ENCODE peak calls at places on chromosomes 3 and 15, in five cellular contexts. C is heart right ventricle, L is activated B cell treated with CpG ODN at 0.5 μM for 24 hours, Q is fibroblast of lung, W is mesothelial cell of epicardium. H is an unnamed sample.

GRCh38 chr3:174495928-174496327 is 363.2 kb upstream of the NAALADL2 start:
- DNase-seq in Q (peak), C (no peak), L (no peak), W (no peak), H (no peak)

GRCh38 chr15:27499191-27499590 is 528.2 kb downstream of the GABRG3 start:
- DNase-seq in W (no peak), L (no peak), Q (no peak), C (no peak), H (no peak)

GRCh38 chr3:128378631-128379347 is 87.9 kb downstream of the DNAJB8 start:
- DNase-seq in L (no peak), Q (peak), C (peak), W (no peak), H (no peak)

GRCh38 chr3:188940213-188940914 is 231.4 kb upstream of the TPRG1 start:
- DNase-seq in Q (peak), W (no peak), C (no peak), L (no peak), H (no peak)

GRCh38 chr15:56824174-56824573 is 90.9 kb upstream of the ZNF280D start:
- DNase-seq in Q (peak), W (no peak), C (no peak), L (no peak), H (no peak)

GRCh38 chr3:52896613-52897012 is 735 bp downstream of the STIMATE start:
- DNase-seq in Q (no peak), L (no peak), W (no peak), C (no peak), H (no peak)

GRCh38 chr3:45124379-45124778 is 21.8 kb downstream of the CDCP1 start:
- DNase-seq in Q (peak), W (no peak), C (no peak), L (no peak), H (no peak)

GRCh38 chr3:17801131-17801530 is 58.7 kb upstream of the TBC1D5 start:
- DNase-seq in W (no peak), L (no peak), C (no peak), Q (no peak), H (no peak)

GRCh38 chr3:75176886-75177285 is 487.2 kb upstream of the FRG2C start:
- DNase-seq in L (no peak), C (no peak), W (no peak), Q (no peak), H (no peak)

DNA sequence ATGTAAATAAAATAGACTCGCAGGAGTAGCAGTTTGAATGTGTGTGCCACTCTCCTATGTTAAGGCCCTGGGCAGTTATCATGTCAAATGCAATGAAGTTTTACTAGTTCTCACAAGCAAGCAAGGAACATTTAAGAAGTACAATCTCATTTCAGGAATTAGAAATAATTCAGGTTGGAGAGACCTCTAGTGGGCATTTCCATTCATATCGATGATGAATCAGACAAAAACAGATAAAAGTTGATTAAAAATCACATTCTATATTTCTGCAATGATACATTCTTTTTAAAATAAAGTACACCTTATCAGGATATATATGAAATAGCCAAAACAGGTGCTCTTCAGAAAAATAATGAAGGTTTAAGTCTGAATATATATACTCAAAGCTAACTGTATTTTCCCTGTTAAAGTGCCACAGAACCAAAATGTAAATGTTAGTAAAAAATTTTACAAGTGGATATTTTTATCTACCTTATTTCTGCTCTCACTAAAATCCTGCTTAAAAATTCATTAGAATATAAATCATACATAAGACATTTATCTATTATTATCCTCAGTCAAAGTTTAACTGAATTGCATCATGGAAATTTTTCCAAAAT is 492.4 kb upstream of the FRG2C start:
- DNase-seq in Q (peak), C (no peak), L (no peak), W (no peak), H (no peak)
- TF ChIP-seq CTCF in Q (peak), C (peak), L (no peak), W (peak), H (no peak)

GRCh38 chr15:22871481-22872076 is 33.1 kb downstream of the NIPA2 start:
- DNase-seq in L (no peak), W (no peak), Q (no peak), C (no peak), H (no peak)
- TF ChIP-seq CTCF in L (no peak), W (no peak), Q (no peak), C (no peak), H (no peak)

DNA sequence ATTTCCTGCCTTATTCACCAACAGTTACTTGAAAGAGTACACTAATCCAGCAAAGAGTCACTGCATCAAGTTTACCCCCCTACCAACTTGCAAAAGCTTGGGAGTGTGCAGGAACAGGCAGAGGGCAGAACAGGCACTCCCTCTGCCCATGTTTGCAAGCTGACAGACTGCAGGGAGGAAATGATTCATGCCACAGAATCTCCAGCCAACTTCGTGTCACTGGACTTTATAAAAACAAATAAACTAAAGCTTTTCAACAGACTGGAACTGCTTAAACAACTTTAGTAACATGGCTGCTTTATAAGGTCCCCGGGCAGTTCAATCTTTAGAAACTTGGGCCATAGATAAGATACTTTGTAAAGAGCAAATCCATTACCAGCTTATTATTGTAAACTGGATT is 129.5 kb downstream of the THRB start:
- DNase-seq in W (no peak), Q (peak), L (no peak), C (peak), H (no peak)
- TF ChIP-seq CTCF in W (no peak), Q (no peak), L (no peak), C (peak), H (no peak)

GRCh38 chr3:535566-536416 is 339.2 kb downstream of the CHL1 start:
- DNase-seq in Q (peak), L (no peak), C (no peak), W (no peak), H (no peak)
- TF ChIP-seq CTCF in Q (peak), L (no peak), C (peak), W (no peak), H (no peak)

H was measured in lower leg skin.